ENCODE peak calls at places on chromosomes 3 and 15, in nine cellular contexts. One of them, this sample, is unnamed.

GRCh38 chr3:96803860-96804259 is 10.5 kb upstream of the EPHA6 start:
- DNase-seq in lower lobe of right lung: no peak
- DNase-seq in AG09319: no peak
- DNase-seq in spleen: no peak
- DNase-seq in AG10803: no peak
- DNase-seq in cardiac fibroblast: no peak
- DNase-seq in PC-3: no peak
- DNase-seq in WTC11: no peak
- DNase-seq in tibial nerve: no peak
- DNase-seq in this sample: no peak

GRCh38 chr15:80418892-80419537 is 14.8 kb downstream of the ARNT2 start:
- DNase-seq in AG09319: peak
- DNase-seq in PC-3: peak
- DNase-seq in spleen: no peak
- DNase-seq in lower lobe of right lung: no peak
- DNase-seq in AG10803: peak
- DNase-seq in WTC11: no peak
- DNase-seq in tibial nerve: no peak
- DNase-seq in cardiac fibroblast: peak
- DNase-seq in this sample: peak

GRCh38 chr3:139561959-139562676 is 22.6 kb upstream of the RBP1 start:
- DNase-seq in AG10803: peak
- DNase-seq in WTC11: peak
- DNase-seq in spleen: no peak
- DNase-seq in PC-3: peak
- DNase-seq in lower lobe of right lung: no peak
- DNase-seq in AG09319: no peak
- DNase-seq in cardiac fibroblast: peak
- DNase-seq in tibial nerve: no peak
- DNase-seq in this sample: peak

GRCh38 chr3:126548556-126549466 is 9.9 kb downstream of the C3orf22 start:
- DNase-seq in lower lobe of right lung: peak
- DNase-seq in WTC11: peak
- DNase-seq in cardiac fibroblast: no peak
- DNase-seq in tibial nerve: no peak
- DNase-seq in AG09319: no peak
- DNase-seq in AG10803: no peak
- DNase-seq in PC-3: no peak
- DNase-seq in spleen: peak
- DNase-seq in this sample: peak

GRCh38 chr3:123792473-123793201 is 91.5 kb downstream of the MYLK start:
- DNase-seq in WTC11: no peak
- DNase-seq in lower lobe of right lung: no peak
- DNase-seq in AG10803: no peak
- DNase-seq in cardiac fibroblast: no peak
- DNase-seq in PC-3: peak
- DNase-seq in tibial nerve: no peak
- DNase-seq in AG09319: no peak
- DNase-seq in spleen: no peak
- DNase-seq in this sample: no peak

GRCh38 chr15:49242820-49243219 is 72.8 kb downstream of the GALK2 start:
- DNase-seq in WTC11: no peak
- DNase-seq in spleen: no peak
- DNase-seq in AG09319: peak
- DNase-seq in tibial nerve: no peak
- DNase-seq in lower lobe of right lung: no peak
- DNase-seq in AG10803: peak
- DNase-seq in PC-3: no peak
- DNase-seq in cardiac fibroblast: peak
- DNase-seq in this sample: peak

GRCh38 chr3:158560979-158561378 is 10.0 kb upstream of the MLF1 start:
- DNase-seq in AG09319: no peak
- DNase-seq in spleen: no peak
- DNase-seq in tibial nerve: no peak
- DNase-seq in AG10803: no peak
- DNase-seq in PC-3: no peak
- DNase-seq in WTC11: no peak
- DNase-seq in lower lobe of right lung: no peak
- DNase-seq in cardiac fibroblast: no peak
- DNase-seq in this sample: no peak

GRCh38 chr3:141456328-141456689 is 30.5 kb upstream of the RASA2 start:
- DNase-seq in PC-3: no peak
- DNase-seq in AG09319: no peak
- DNase-seq in lower lobe of right lung: no peak
- DNase-seq in cardiac fibroblast: peak
- DNase-seq in tibial nerve: no peak
- DNase-seq in WTC11: no peak
- DNase-seq in spleen: no peak
- DNase-seq in AG10803: peak
- DNase-seq in this sample: no peak

GRCh38 chr3:195868336-195868865 is 40.0 kb downstream of the TNK2 start:
- DNase-seq in PC-3: no peak
- DNase-seq in lower lobe of right lung: no peak
- DNase-seq in spleen: no peak
- DNase-seq in AG09319: no peak
- DNase-seq in tibial nerve: no peak
- DNase-seq in AG10803: no peak
- DNase-seq in WTC11: no peak
- DNase-seq in cardiac fibroblast: no peak
- DNase-seq in this sample: no peak

GRCh38 chr3:124601189-124601588 is 129.1 kb upstream of the UMPS start:
- DNase-seq in AG09319: no peak
- DNase-seq in tibial nerve: no peak
- DNase-seq in PC-3: peak
- DNase-seq in spleen: no peak
- DNase-seq in lower lobe of right lung: no peak
- DNase-seq in AG10803: no peak
- DNase-seq in cardiac fibroblast: no peak
- DNase-seq in WTC11: no peak
- DNase-seq in this sample: no peak

GRCh38 chr3:16665282-16665741 is 60.1 kb upstream of the DAZL start:
- DNase-seq in AG09319: no peak
- DNase-seq in tibial nerve: no peak
- DNase-seq in cardiac fibroblast: peak
- DNase-seq in WTC11: no peak
- DNase-seq in spleen: no peak
- DNase-seq in PC-3: peak
- DNase-seq in AG10803: peak
- DNase-seq in lower lobe of right lung: no peak
- DNase-seq in this sample: no peak

GRCh38 chr3:138220242-138220641 is 33.1 kb downstream of the ARMC8 start:
- DNase-seq in lower lobe of right lung: no peak
- DNase-seq in tibial nerve: no peak
- DNase-seq in spleen: no peak
- DNase-seq in AG09319: no peak
- DNase-seq in WTC11: no peak
- DNase-seq in PC-3: no peak
- DNase-seq in AG10803: no peak
- DNase-seq in cardiac fibroblast: no peak
- DNase-seq in this sample: no peak

GRCh38 chr3:65576942-65577341 is 461.8 kb downstream of the MAGI1 start:
- DNase-seq in AG09319: no peak
- DNase-seq in WTC11: no peak
- DNase-seq in AG10803: peak
- DNase-seq in PC-3: peak
- DNase-seq in cardiac fibroblast: peak
- DNase-seq in lower lobe of right lung: no peak
- DNase-seq in spleen: no peak
- DNase-seq in tibial nerve: no peak
- DNase-seq in this sample: no peak

GRCh38 chr15:100115711-100116090 is 226.1 kb downstream of the ADAMTS17 start:
- DNase-seq in PC-3: peak
- DNase-seq in WTC11: no peak
- DNase-seq in lower lobe of right lung: no peak
- DNase-seq in spleen: peak
- DNase-seq in cardiac fibroblast: peak
- DNase-seq in tibial nerve: no peak
- DNase-seq in AG09319: no peak
- DNase-seq in AG10803: peak
- DNase-seq in this sample: no peak

GRCh38 chr3:48966876-48967361 is 23.1 kb upstream of the P4HTM start:
- DNase-seq in AG09319: no peak
- DNase-seq in AG10803: no peak
- DNase-seq in PC-3: no peak
- DNase-seq in lower lobe of right lung: no peak
- DNase-seq in tibial nerve: no peak
- DNase-seq in spleen: no peak
- DNase-seq in cardiac fibroblast: no peak
- DNase-seq in WTC11: no peak
- DNase-seq in this sample: peak

GRCh38 chr3:24678441-24678865 is 183.8 kb upstream of the THRB start:
- DNase-seq in lower lobe of right lung: no peak
- DNase-seq in AG10803: peak
- DNase-seq in PC-3: peak
- DNase-seq in tibial nerve: no peak
- DNase-seq in WTC11: no peak
- DNase-seq in spleen: no peak
- DNase-seq in AG09319: peak
- DNase-seq in cardiac fibroblast: peak
- DNase-seq in this sample: no peak

GRCh38 chr3:134430174-134430573 is 55.6 kb downstream of the ANAPC13 start:
- DNase-seq in AG10803: no peak
- DNase-seq in tibial nerve: no peak
- DNase-seq in lower lobe of right lung: no peak
- DNase-seq in cardiac fibroblast: no peak
- DNase-seq in spleen: no peak
- DNase-seq in PC-3: no peak
- DNase-seq in AG09319: no peak
- DNase-seq in WTC11: no peak
- DNase-seq in this sample: no peak

GRCh38 chr15:76642671-76643070 is 262.5 kb downstream of the SCAPER start:
- DNase-seq in spleen: no peak
- DNase-seq in cardiac fibroblast: no peak
- DNase-seq in lower lobe of right lung: no peak
- DNase-seq in tibial nerve: no peak
- DNase-seq in AG10803: no peak
- DNase-seq in AG09319: no peak
- DNase-seq in WTC11: no peak
- DNase-seq in PC-3: no peak
- DNase-seq in this sample: no peak
- TF ChIP-seq CTCF in spleen: no peak
- TF ChIP-seq CTCF in cardiac fibroblast: peak
- TF ChIP-seq CTCF in lower lobe of right lung: peak
- TF ChIP-seq CTCF in tibial nerve: no peak
- TF ChIP-seq CTCF in AG10803: peak
- TF ChIP-seq CTCF in AG09319: peak
- TF ChIP-seq CTCF in WTC11: peak
- TF ChIP-seq CTCF in PC-3: peak
- TF ChIP-seq CTCF in this sample: peak

GRCh38 chr3:98801042-98801747 is 38.1 kb downstream of the ST3GAL6 start:
- DNase-seq in AG09319: no peak
- DNase-seq in PC-3: no peak
- DNase-seq in AG10803: no peak
- DNase-seq in WTC11: peak
- DNase-seq in spleen: no peak
- DNase-seq in tibial nerve: no peak
- DNase-seq in lower lobe of right lung: no peak
- DNase-seq in cardiac fibroblast: no peak
- DNase-seq in this sample: peak
- TF ChIP-seq CTCF in AG09319: no peak
- TF ChIP-seq CTCF in PC-3: peak
- TF ChIP-seq CTCF in AG10803: no peak
- TF ChIP-seq CTCF in WTC11: no peak
- TF ChIP-seq CTCF in spleen: no peak
- TF ChIP-seq CTCF in tibial nerve: no peak
- TF ChIP-seq CTCF in lower lobe of right lung: no peak
- TF ChIP-seq CTCF in cardiac fibroblast: peak
- TF ChIP-seq CTCF in this sample: peak

DNA sequence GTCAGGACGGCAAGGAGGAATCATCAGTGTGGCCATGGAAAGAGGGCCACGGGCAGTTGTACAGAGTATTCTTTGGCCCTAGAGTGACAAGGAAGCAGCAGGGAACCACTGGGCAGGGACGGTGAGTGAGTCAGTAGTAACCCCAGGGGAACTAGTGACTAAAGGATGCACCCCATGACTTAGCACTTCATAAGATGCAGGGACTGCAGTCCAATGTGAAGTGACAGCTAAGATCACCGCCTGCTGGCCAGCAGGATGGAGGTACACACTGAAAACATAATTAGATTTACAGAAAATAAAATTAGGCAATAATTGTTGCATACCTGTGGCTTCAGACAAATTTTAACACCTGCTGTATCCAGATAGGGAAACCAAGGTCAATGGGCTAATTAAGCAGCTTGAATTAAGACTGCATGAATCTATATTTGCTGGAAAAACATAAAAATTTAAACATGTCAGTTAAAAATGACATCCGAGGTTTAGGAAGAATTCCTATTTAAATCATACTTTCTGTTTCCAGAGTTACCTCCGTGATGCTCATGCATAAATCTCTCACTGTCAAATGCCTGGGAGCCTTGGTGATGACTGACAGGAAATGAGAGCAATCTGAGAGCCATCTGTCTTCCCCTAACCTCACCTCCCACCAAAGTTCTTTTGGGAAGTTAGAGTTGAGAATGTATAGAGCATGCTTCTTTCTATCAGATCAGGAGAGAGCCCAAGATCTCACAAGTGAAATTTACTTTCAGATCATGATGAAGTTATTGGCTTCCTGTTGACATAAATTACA is 56.5 kb downstream of the DCLK3 start:
- DNase-seq in spleen: no peak
- DNase-seq in PC-3: peak
- DNase-seq in cardiac fibroblast: peak
- DNase-seq in AG10803: peak
- DNase-seq in WTC11: no peak
- DNase-seq in AG09319: no peak
- DNase-seq in tibial nerve: no peak
- DNase-seq in lower lobe of right lung: no peak
- DNase-seq in this sample: peak
- TF ChIP-seq CTCF in spleen: no peak
- TF ChIP-seq CTCF in PC-3: peak
- TF ChIP-seq CTCF in cardiac fibroblast: peak
- TF ChIP-seq CTCF in AG10803: peak
- TF ChIP-seq CTCF in WTC11: no peak
- TF ChIP-seq CTCF in AG09319: peak
- TF ChIP-seq CTCF in tibial nerve: no peak
- TF ChIP-seq CTCF in lower lobe of right lung: no peak
- TF ChIP-seq CTCF in this sample: peak

DNA sequence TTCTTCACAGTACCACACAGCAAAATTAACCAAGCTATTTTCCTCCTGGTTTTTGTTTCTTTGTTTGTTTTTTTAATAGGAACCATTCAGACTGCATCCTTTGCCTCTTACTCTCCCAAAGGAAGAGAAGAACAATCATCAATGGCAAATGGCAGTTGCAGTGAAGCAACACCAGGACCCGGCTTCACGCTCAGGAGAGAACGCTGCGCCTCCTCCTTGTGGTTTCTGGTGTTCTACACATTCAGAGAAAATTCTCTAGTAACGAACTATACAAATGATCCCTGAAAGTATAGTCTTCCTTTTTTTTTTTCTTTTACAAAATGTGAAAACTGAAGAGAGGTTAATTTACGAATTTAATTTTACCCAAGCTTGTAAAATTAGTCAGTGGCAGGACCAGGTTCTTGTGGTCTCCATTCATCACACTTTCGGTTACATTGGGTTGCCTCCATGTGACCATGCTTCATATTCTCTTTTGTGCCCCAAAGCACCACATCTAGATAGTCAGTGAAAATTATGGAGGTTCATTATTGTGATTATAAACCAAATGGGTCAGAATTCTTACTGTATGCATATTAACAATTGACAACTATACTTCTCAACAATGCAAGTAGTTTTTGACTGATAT is 10.6 kb upstream of the MINDY2 start:
- DNase-seq in tibial nerve: no peak
- DNase-seq in AG09319: no peak
- DNase-seq in AG10803: no peak
- DNase-seq in cardiac fibroblast: no peak
- DNase-seq in WTC11: no peak
- DNase-seq in lower lobe of right lung: no peak
- DNase-seq in PC-3: no peak
- DNase-seq in spleen: no peak
- DNase-seq in this sample: no peak
- TF ChIP-seq CTCF in tibial nerve: no peak
- TF ChIP-seq CTCF in AG09319: no peak
- TF ChIP-seq CTCF in AG10803: no peak
- TF ChIP-seq CTCF in cardiac fibroblast: no peak
- TF ChIP-seq CTCF in WTC11: no peak
- TF ChIP-seq CTCF in lower lobe of right lung: no peak
- TF ChIP-seq CTCF in PC-3: no peak
- TF ChIP-seq CTCF in spleen: no peak
- TF ChIP-seq CTCF in this sample: peak

This sample was measured in endodermal cell.